ENCODE peak calls at places on chromosomes 11 and 22, in six cellular contexts. K, V, U, Q, I and F are unnamed samples.

GRCh38 chr22:37206118-37206840 is 6.0 kb downstream of the SSTR3 start:
- DNase-seq in K (no peak), V (peak; percentile 3), U (no peak), Q (no peak), I (no peak), F (no peak)

GRCh38 chr11:112977620-112978212 is 16.5 kb downstream of the NCAM1 start:
- DNase-seq in K (no peak), V (no peak), U (no peak), Q (no peak), I (no peak), F (no peak)

GRCh38 chr22:17120281-17120680 is 879 bp downstream of the TMEM121B start:
- DNase-seq in K (no peak), V (no peak), U (no peak), Q (peak; percentile 10), I (peak; percentile 95), F (peak; percentile 33)

GRCh38 chr11:129290966-129291365 is 84.7 kb upstream of the BARX2 start:
- DNase-seq in K (no peak), V (no peak), U (no peak), Q (no peak), I (no peak), F (no peak)

GRCh38 chr11:58616594-58616993 is 5.9 kb upstream of the CNTF start:
- DNase-seq in K (no peak), V (peak; percentile 43), U (no peak), Q (no peak), I (no peak), F (no peak)

GRCh38 chr11:28666632-28667031 is 558.4 kb downstream of the METTL15 start:
- DNase-seq in K (no peak), V (no peak), U (no peak), Q (no peak), I (no peak), F (no peak)

GRCh38 chr11:102155676-102156075 is 45.4 kb downstream of the YAP1 start:
- DNase-seq in K (no peak), V (no peak), U (no peak), Q (no peak), I (no peak), F (no peak)

GRCh38 chr11:65401073-65401802 is 14.8 kb downstream of the FRMD8 start:
- DNase-seq in K (no peak), V (no peak), U (no peak), Q (no peak), I (no peak), F (no peak)

GRCh38 chr11:102172127-102172848 is 62.0 kb downstream of the YAP1 start:
- DNase-seq in K (no peak), V (peak; percentile 53), U (no peak), Q (no peak), I (no peak), F (no peak)

GRCh38 chr22:18070556-18071306 is 7.1 kb upstream of the PEX26 start:
- DNase-seq in K (peak; percentile 8), V (no peak), U (no peak), Q (no peak), I (no peak), F (no peak)

GRCh38 chr22:35972559-35972958 is 56.1 kb downstream of the RBFOX2 start:
- DNase-seq in K (no peak), V (no peak), U (no peak), Q (no peak), I (no peak), F (no peak)

GRCh38 chr11:47578524-47579460 is at the start of the genes KBTBD4 and NDUFS3:
- DNase-seq in K (peak; percentile 48), V (peak; percentile 89), U (peak; percentile 90), Q (peak; percentile 62), I (peak; percentile 96), F (peak; percentile 84)

GRCh38 chr11:2314136-2314524 is 12.3 kb downstream of the TSPAN32 start:
- DNase-seq in K (no peak), V (no peak), U (no peak), Q (no peak), I (no peak), F (no peak)

GRCh38 chr22:39994046-39994565 is 648 bp upstream of the FAM83F start:
- DNase-seq in K (no peak), V (no peak), U (no peak), Q (no peak), I (no peak), F (peak; percentile 51)

GRCh38 chr22:39433476-39434242 is 23.2 kb upstream of the MGAT3 start:
- DNase-seq in K (no peak), V (no peak), U (peak; percentile 34), Q (no peak), I (no peak), F (no peak)

GRCh38 chr11:115008774-115009173 is 330.4 kb downstream of the NXPE2 start:
- DNase-seq in K (no peak), V (no peak), U (no peak), Q (no peak), I (no peak), F (no peak)

GRCh38 chr22:44684506-44685383 is 17.3 kb upstream of the PRR5 start:
- DNase-seq in K (peak; percentile 74), V (peak; percentile 79), U (peak; percentile 56), Q (no peak), I (peak; percentile 86), F (peak; percentile 72)

GRCh38 chr11:123157995-123158394 is 37.1 kb downstream of the CLMP start:
- DNase-seq in K (no peak), V (no peak), U (no peak), Q (no peak), I (no peak), F (no peak)

GRCh38 chr22:27197618-27198017 is 540.2 kb downstream of the MIAT start:
- DNase-seq in K (no peak), V (no peak), U (no peak), Q (no peak), I (no peak), F (no peak)

GRCh38 chr11:2582958-2583604 is 116.7 kb downstream of the KCNQ1OT1 start:
- DNase-seq in K (no peak), V (peak; percentile 14), U (no peak), Q (no peak), I (no peak), F (no peak)

GRCh38 chr22:24101966-24102365 is 79.3 kb upstream of the SUSD2 start:
- DNase-seq in K (no peak), V (peak; percentile 44), U (peak; percentile 8), Q (no peak), I (no peak), F (no peak)

GRCh38 chr22:23693979-23694680 is 3.3 kb downstream of the RGL4 start:
- DNase-seq in K (no peak), V (no peak), U (no peak), Q (no peak), I (no peak), F (no peak)

GRCh38 chr11:87463486-87464102 is 425.9 kb downstream of the TMEM135 start:
- DNase-seq in K (peak; percentile 20), V (no peak), U (no peak), Q (peak; percentile 7), I (no peak), F (no peak)

GRCh38 chr22:19871023-19871844 is 16.6 kb upstream of the GNB1L start:
- DNase-seq in K (no peak), V (peak; percentile 7), U (no peak), Q (no peak), I (no peak), F (no peak)

GRCh38 chr11:122617926-122618325 is 37.6 kb upstream of the UBASH3B start:
- DNase-seq in K (no peak), V (no peak), U (no peak), Q (no peak), I (no peak), F (no peak)

GRCh38 chr22:19596680-19597398 is 72.6 kb upstream of the CLDN5 start:
- DNase-seq in K (no peak), V (no peak), U (no peak), Q (no peak), I (no peak), F (no peak)

GRCh38 chr22:47449508-47450270 is 687.2 kb downstream of the TBC1D22A start:
- DNase-seq in K (no peak), V (no peak), U (no peak), Q (no peak), I (no peak), F (no peak)

GRCh38 chr11:477042-477715 is 27.1 kb downstream of the PTDSS2 start:
- DNase-seq in K (no peak), V (no peak), U (no peak), Q (no peak), I (peak; percentile 49), F (no peak)

GRCh38 chr11:90434858-90435257 is 212.0 kb upstream of the CHORDC1 start:
- DNase-seq in K (no peak), V (no peak), U (no peak), Q (no peak), I (no peak), F (no peak)